ENCODE peak calls at places on chromosomes 16 and 17, in four cellular contexts. One of them, this sample, is unnamed.

GRCh38 chr17:53141280-53141679 is 681.4 kb upstream of the KIF2B start:
- DNase-seq in HepG2: no peak
- DNase-seq in K562: no peak
- DNase-seq in GM12878: no peak
- DNase-seq in this sample: no peak

GRCh38 chr17:4584125-4584834 is at the start of gene SMTNL2:
- DNase-seq in HepG2: no peak
- DNase-seq in K562: peak; percentile 56
- DNase-seq in GM12878: no peak
- DNase-seq in this sample: peak; percentile 68

GRCh38 chr16:88535181-88535856 is 34.9 kb upstream of the ZC3H18 start:
- DNase-seq in HepG2: no peak
- DNase-seq in K562: no peak
- DNase-seq in GM12878: no peak
- DNase-seq in this sample: no peak

GRCh38 chr17:78947235-78948153 is 22.3 kb upstream of the TIMP2 start:
- DNase-seq in HepG2: peak; percentile 68
- DNase-seq in K562: no peak
- DNase-seq in GM12878: no peak
- DNase-seq in this sample: no peak

GRCh38 chr17:34241062-34241461 is 14.0 kb upstream of the CCL2 start:
- DNase-seq in HepG2: no peak
- DNase-seq in K562: no peak
- DNase-seq in GM12878: no peak
- DNase-seq in this sample: no peak

GRCh38 chr16:17070882-17071592 is 399.7 kb downstream of the XYLT1 start:
- DNase-seq in HepG2: no peak
- DNase-seq in K562: no peak
- DNase-seq in GM12878: peak; percentile 98
- DNase-seq in this sample: no peak

GRCh38 chr17:28716740-28717577 is 709 bp downstream of the RAB34 start:
- DNase-seq in HepG2: no peak
- DNase-seq in K562: no peak
- DNase-seq in GM12878: no peak
- DNase-seq in this sample: no peak

GRCh38 chr16:81737885-81738536 is 41.1 kb upstream of the PLCG2 start:
- DNase-seq in HepG2: peak; percentile 74
- DNase-seq in K562: peak; percentile 89
- DNase-seq in GM12878: peak; percentile 80
- DNase-seq in this sample: peak; percentile 81

GRCh38 chr17:80679816-80680215 is 135.2 kb downstream of the RPTOR start:
- DNase-seq in HepG2: no peak
- DNase-seq in K562: no peak
- DNase-seq in GM12878: no peak
- DNase-seq in this sample: no peak

GRCh38 chr16:7025616-7026190 is 306.9 kb upstream of the RBFOX1 start:
- DNase-seq in HepG2: peak; percentile 71
- DNase-seq in K562: peak; percentile 77
- DNase-seq in GM12878: no peak
- DNase-seq in this sample: peak; percentile 74

GRCh38 chr17:74785096-74785980 is 9.2 kb upstream of the NAT9 start:
- DNase-seq in HepG2: no peak
- DNase-seq in K562: no peak
- DNase-seq in GM12878: no peak
- DNase-seq in this sample: no peak

GRCh38 chr16:74279805-74280204 is 16.8 kb upstream of the PSMD7 start:
- DNase-seq in HepG2: no peak
- DNase-seq in K562: no peak
- DNase-seq in GM12878: no peak
- DNase-seq in this sample: no peak

GRCh38 chr16:24382929-24383328 is 126.8 kb downstream of the CACNG3 start:
- DNase-seq in HepG2: no peak
- DNase-seq in K562: no peak
- DNase-seq in GM12878: no peak
- DNase-seq in this sample: no peak

GRCh38 chr16:86872833-86873232 is 294.5 kb downstream of the FOXL1 start:
- DNase-seq in HepG2: no peak
- DNase-seq in K562: no peak
- DNase-seq in GM12878: no peak
- DNase-seq in this sample: no peak

GRCh38 chr17:81885869-81886548 is 5.4 kb downstream of the ALYREF start:
- DNase-seq in HepG2: no peak
- DNase-seq in K562: no peak
- DNase-seq in GM12878: no peak
- DNase-seq in this sample: no peak

GRCh38 chr16:87644596-87644995 is 42.3 kb downstream of the JPH3 start:
- DNase-seq in HepG2: no peak
- DNase-seq in K562: no peak
- DNase-seq in GM12878: no peak
- DNase-seq in this sample: no peak

GRCh38 chr16:75820672-75821071 is 94.4 kb upstream of the CPHXL start:
- DNase-seq in HepG2: no peak
- DNase-seq in K562: no peak
- DNase-seq in GM12878: no peak
- DNase-seq in this sample: no peak
- TF ChIP-seq FOXK2 in HepG2: no peak
- TF ChIP-seq FOXK2 in K562: no peak
- TF ChIP-seq FOXK2 in GM12878: no peak
- TF ChIP-seq FOXK2 in this sample: no peak

DNA sequence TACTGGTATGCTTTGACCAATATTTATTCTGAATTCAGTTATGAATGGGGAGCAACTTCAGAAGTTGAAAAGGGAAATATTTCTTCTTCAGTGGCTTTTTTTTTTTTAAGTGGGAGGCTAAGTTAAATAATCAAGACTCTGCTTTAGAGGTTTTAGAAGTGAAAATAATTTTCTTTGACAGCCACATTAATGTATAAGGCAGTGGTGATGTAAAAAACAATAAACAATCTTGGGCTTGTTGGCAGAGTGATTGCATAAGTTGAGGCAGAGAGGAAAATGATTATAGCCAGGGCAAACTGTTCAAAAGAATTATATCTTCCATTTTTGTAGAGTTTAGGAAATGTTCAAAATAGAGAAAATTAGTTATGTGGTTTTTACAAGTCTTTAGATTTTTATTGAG is 5.4 kb upstream of the KRT12 start:
- DNase-seq in HepG2: no peak
- DNase-seq in K562: no peak
- DNase-seq in GM12878: no peak
- DNase-seq in this sample: no peak
- TF ChIP-seq FOXK2 in HepG2: no peak
- TF ChIP-seq FOXK2 in K562: no peak
- TF ChIP-seq FOXK2 in GM12878: no peak
- TF ChIP-seq FOXK2 in this sample: no peak

GRCh38 chr16:48156790-48157209 is 1.0 kb upstream of the ABCC12 start:
- DNase-seq in HepG2: peak; percentile 52
- DNase-seq in K562: peak; percentile 81
- DNase-seq in GM12878: no peak
- DNase-seq in this sample: peak; percentile 78

GRCh38 chr16:48158296-48158695 is 2.5 kb upstream of the ABCC12 start:
- DNase-seq in HepG2: peak; percentile 31
- DNase-seq in K562: peak; percentile 25
- DNase-seq in GM12878: peak; percentile 48
- DNase-seq in this sample: no peak

GRCh38 chr16:48157302-48157701 is 1.5 kb upstream of the ABCC12 start:
- DNase-seq in HepG2: no peak
- DNase-seq in K562: no peak
- DNase-seq in GM12878: no peak
- DNase-seq in this sample: no peak

GRCh38 chr16:48155926-48156789 is at the start of gene ABCC12:
- DNase-seq in HepG2: no peak
- DNase-seq in K562: no peak
- DNase-seq in GM12878: no peak
- DNase-seq in this sample: no peak

DNA sequence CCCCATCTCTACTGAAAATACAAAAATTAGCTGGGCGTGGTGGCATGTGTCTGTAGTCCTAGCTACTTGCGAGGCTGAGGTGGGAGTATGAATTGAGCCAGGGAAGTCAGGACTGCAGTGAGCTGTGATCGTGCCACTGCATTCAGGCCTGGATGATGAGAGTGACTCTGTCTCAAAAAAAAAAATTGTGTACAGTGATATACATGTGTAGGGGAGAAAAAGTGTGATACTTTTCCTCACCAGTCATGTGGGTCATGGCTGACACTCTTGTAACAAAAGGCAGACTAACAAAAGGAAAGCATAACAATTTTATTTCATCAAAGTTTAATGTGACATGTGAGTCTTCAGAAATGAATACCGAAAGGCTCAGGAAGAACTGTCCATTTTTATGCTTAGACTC is 2.0 kb upstream of the ABCC12 start:
- DNase-seq in HepG2: no peak
- DNase-seq in K562: no peak
- DNase-seq in GM12878: no peak
- DNase-seq in this sample: no peak
- TF ChIP-seq FOXK2 in HepG2: no peak
- TF ChIP-seq FOXK2 in K562: no peak
- TF ChIP-seq FOXK2 in GM12878: no peak
- TF ChIP-seq FOXK2 in this sample: no peak

GRCh38 chr17:20191066-20191465 is 181.9 kb downstream of the SPECC1 start:
- DNase-seq in HepG2: no peak
- DNase-seq in K562: no peak
- DNase-seq in GM12878: no peak
- DNase-seq in this sample: no peak
- TF ChIP-seq FOXK2 in HepG2: no peak
- TF ChIP-seq FOXK2 in K562: no peak
- TF ChIP-seq FOXK2 in GM12878: no peak
- TF ChIP-seq FOXK2 in this sample: no peak

GRCh38 chr17:20987511-20987910 is 55.3 kb downstream of the USP22 start:
- DNase-seq in HepG2: no peak
- DNase-seq in K562: no peak
- DNase-seq in GM12878: no peak
- DNase-seq in this sample: no peak

GRCh38 chr17:20988896-20989295 is 53.9 kb downstream of the USP22 start:
- DNase-seq in HepG2: no peak
- DNase-seq in K562: no peak
- DNase-seq in GM12878: no peak
- DNase-seq in this sample: no peak

GRCh38 chr17:20989991-20990855 is 52.6 kb downstream of the USP22 start:
- DNase-seq in HepG2: peak; percentile 25
- DNase-seq in K562: no peak
- DNase-seq in GM12878: no peak
- DNase-seq in this sample: no peak

GRCh38 chr17:20988001-20988641 is 54.7 kb downstream of the USP22 start:
- DNase-seq in HepG2: no peak
- DNase-seq in K562: no peak
- DNase-seq in GM12878: no peak
- DNase-seq in this sample: no peak

DNA sequence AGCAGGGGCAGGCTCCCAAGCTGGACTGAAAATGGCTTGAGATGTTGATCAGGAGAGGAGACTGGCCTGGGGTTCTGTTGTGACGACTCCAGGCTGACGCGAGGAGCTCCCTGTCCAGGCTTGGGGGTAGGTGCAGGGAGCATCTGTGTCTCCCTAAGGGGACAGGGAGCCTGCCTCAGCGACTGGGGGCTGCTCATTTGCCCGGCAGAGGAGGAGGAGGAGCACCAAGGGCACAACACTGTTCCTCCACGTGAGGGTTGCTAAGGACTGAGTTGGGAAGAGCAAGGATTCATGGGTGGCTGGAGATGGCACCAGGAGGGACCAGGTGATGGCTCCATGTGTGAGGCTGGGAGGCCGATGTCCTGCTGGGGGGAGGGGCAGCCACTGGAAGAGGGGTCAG is 53.3 kb downstream of the USP22 start:
- DNase-seq in HepG2: no peak
- DNase-seq in K562: no peak
- DNase-seq in GM12878: no peak
- DNase-seq in this sample: no peak
- TF ChIP-seq FOXK2 in HepG2: no peak
- TF ChIP-seq FOXK2 in K562: no peak
- TF ChIP-seq FOXK2 in GM12878: no peak
- TF ChIP-seq FOXK2 in this sample: no peak

GRCh38 chr16:5438591-5438990 is 341.0 kb upstream of the EEF2KMT start:
- DNase-seq in HepG2: no peak
- DNase-seq in K562: peak; percentile 33
- DNase-seq in GM12878: no peak
- DNase-seq in this sample: no peak
- TF ChIP-seq FOXK2 in HepG2: no peak
- TF ChIP-seq FOXK2 in K562: no peak
- TF ChIP-seq FOXK2 in GM12878: no peak
- TF ChIP-seq FOXK2 in this sample: no peak

GRCh38 chr17:61139219-61139618 is 260.4 kb upstream of the TBX2 start:
- DNase-seq in HepG2: no peak
- DNase-seq in K562: no peak
- DNase-seq in GM12878: peak; percentile 77
- DNase-seq in this sample: no peak
- TF ChIP-seq FOXK2 in HepG2: no peak
- TF ChIP-seq FOXK2 in K562: no peak
- TF ChIP-seq FOXK2 in GM12878: peak; percentile 22
- TF ChIP-seq FOXK2 in this sample: no peak

GRCh38 chr17:46853896-46854444 is 2.6 kb downstream of the WNT9B start:
- DNase-seq in HepG2: no peak
- DNase-seq in K562: no peak
- DNase-seq in GM12878: no peak
- DNase-seq in this sample: no peak

GRCh38 chr17:46854515-46854914 is 3.1 kb downstream of the WNT9B start:
- DNase-seq in HepG2: no peak
- DNase-seq in K562: no peak
- DNase-seq in GM12878: no peak
- DNase-seq in this sample: no peak

GRCh38 chr17:46850688-46851028 is 725 bp upstream of the WNT9B start:
- DNase-seq in HepG2: no peak
- DNase-seq in K562: no peak
- DNase-seq in GM12878: no peak
- DNase-seq in this sample: no peak

GRCh38 chr17:46848534-46848933 is 2.8 kb upstream of the WNT9B start:
- DNase-seq in HepG2: no peak
- DNase-seq in K562: no peak
- DNase-seq in GM12878: no peak
- DNase-seq in this sample: no peak

DNA sequence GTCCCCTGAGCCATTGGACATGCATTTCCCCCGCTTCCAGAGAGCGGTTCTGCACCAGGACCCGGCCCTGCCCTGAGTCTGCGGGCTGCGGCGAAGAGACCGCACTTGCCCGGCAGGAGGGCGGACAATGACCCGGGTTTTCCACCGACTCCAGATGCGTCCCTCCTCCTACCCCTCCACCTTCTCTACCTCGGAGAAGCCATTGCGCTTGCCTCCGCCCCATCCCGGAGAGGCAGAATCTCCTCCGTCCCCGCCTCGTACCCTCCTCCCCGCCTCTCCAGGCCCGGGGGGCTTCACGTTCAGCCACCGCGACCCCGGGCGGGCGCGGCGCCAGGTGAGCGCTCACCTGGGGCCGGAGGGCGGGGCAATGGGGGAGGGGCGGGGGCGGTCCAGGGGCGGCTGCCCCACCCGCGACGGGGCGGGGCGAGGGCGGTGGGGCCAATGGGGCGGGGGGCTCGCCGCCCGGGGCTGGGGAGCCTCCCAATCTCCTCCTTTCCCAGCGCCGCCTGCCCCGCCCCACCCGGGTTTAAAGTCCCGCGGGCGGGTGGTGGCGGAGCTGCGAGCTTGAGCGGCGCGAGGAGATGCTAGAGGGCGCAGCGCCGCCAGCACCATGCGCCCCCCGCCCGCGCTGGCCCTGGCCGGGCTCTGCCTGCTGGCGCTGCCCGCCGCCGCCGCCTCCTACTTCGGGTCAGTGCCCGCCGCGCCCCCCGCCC is at the start of gene WNT9B:
- DNase-seq in HepG2: peak; percentile 48
- DNase-seq in K562: peak; percentile 93
- DNase-seq in GM12878: no peak
- DNase-seq in this sample: peak; percentile 74
- TF ChIP-seq FOXK2 in HepG2: no peak
- TF ChIP-seq FOXK2 in K562: no peak
- TF ChIP-seq FOXK2 in GM12878: no peak
- TF ChIP-seq FOXK2 in this sample: no peak